ENCODE peak calls at places on chromosomes 4 and X, in five cellular contexts. T is stimulated activated CD4-positive, alpha-beta T cell treated with anti-CD3 and anti-CD28 coated beads, Interleukin-4, amount 100 ng/mL, for 48 hours; L is NCI-H146; U is colonic mucosa; P is B cell. A is an unnamed sample.

GRCh38 chr4:39469429-39470077 is 10.7 kb downstream of the LIAS start:
- DNase-seq in U (peak; percentile 46), P (peak; percentile 45), L (peak; percentile 74), T (no peak), A (no peak)

GRCh38 chr4:15303052-15303641 is 124.7 kb upstream of the C1QTNF7 start:
- DNase-seq in U (no peak), L (no peak), T (no peak), P (no peak), A (no peak)

GRCh38 chr4:7309636-7310035 is 117.3 kb downstream of the SORCS2 start:
- DNase-seq in U (no peak), P (no peak), T (no peak), L (no peak), A (no peak)

GRCh38 chr4:83011779-83012630 is 1.4 kb upstream of the LIN54 start:
- DNase-seq in U (peak; percentile 53), P (peak; percentile 41), T (peak; percentile 33), L (peak; percentile 12), A (no peak)

GRCh38 chr4:7823416-7823824 is 116.2 kb downstream of the AFAP1 start:
- DNase-seq in U (peak; percentile 71), L (no peak), P (no peak), T (no peak), A (no peak)

GRCh38 chr4:68466185-68466584 is 18.9 kb downstream of the TMPRSS11E start:
- DNase-seq in L (no peak), P (no peak), U (no peak), T (no peak), A (no peak)

GRCh38 chr4:97235516-97235915 is 907.8 kb downstream of the STPG2 start:
- DNase-seq in P (no peak), L (peak; percentile 7), U (no peak), T (no peak), A (no peak)

GRCh38 chrX:44223150-44223549 is 120.3 kb downstream of the EFHC2 start:
- DNase-seq in U (peak; percentile 73), T (no peak), L (no peak), P (no peak), A (no peak)

GRCh38 chr4:112766422-112766821 is 129.5 kb downstream of the LARP7 start:
- DNase-seq in L (no peak), P (no peak), U (no peak), T (peak; percentile 4), A (no peak)

A was measured in H1.